ENCODE peak calls at places on chromosomes 2 and 18, in ten cellular contexts. One of them, this sample, is unnamed.

GRCh38 chr2:218272531-218273212 is 2.4 kb downstream of the PNKD start:
- DNase-seq in right lobe of liver: peak; percentile 87
- DNase-seq in fibroblast of the conjunctiva: peak; percentile 97
- DNase-seq in heart left ventricle: peak; percentile 85
- DNase-seq in stimulated activated CD8-positive, alpha-beta memory T cell treated with anti-CD3 and anti-CD28 coated beads, Interleukin-2, amount 100 ng/mL, for 48 hours: peak; percentile 59
- DNase-seq in GM23248: peak; percentile 96
- DNase-seq in SW 1271: peak; percentile 69
- DNase-seq in GM10248: peak; percentile 68
- DNase-seq in iris pigment epithelial cell: peak; percentile 84
- DNase-seq in suprapubic skin: peak; percentile 96
- DNase-seq in this sample: peak; percentile 96

GRCh38 chr2:84641016-84641415 is 124.7 kb downstream of the DNAH6 start:
- DNase-seq in stimulated activated CD8-positive, alpha-beta memory T cell treated with anti-CD3 and anti-CD28 coated beads, Interleukin-2, amount 100 ng/mL, for 48 hours: no peak
- DNase-seq in heart left ventricle: no peak
- DNase-seq in fibroblast of the conjunctiva: no peak
- DNase-seq in iris pigment epithelial cell: peak; percentile 2
- DNase-seq in right lobe of liver: no peak
- DNase-seq in GM23248: no peak
- DNase-seq in suprapubic skin: no peak
- DNase-seq in SW 1271: no peak
- DNase-seq in GM10248: no peak
- DNase-seq in this sample: no peak

GRCh38 chr18:62446511-62446910 is 76.3 kb upstream of the ZCCHC2 start:
- DNase-seq in GM10248: no peak
- DNase-seq in SW 1271: no peak
- DNase-seq in suprapubic skin: no peak
- DNase-seq in fibroblast of the conjunctiva: no peak
- DNase-seq in stimulated activated CD8-positive, alpha-beta memory T cell treated with anti-CD3 and anti-CD28 coated beads, Interleukin-2, amount 100 ng/mL, for 48 hours: no peak
- DNase-seq in GM23248: no peak
- DNase-seq in heart left ventricle: no peak
- DNase-seq in iris pigment epithelial cell: no peak
- DNase-seq in right lobe of liver: no peak
- DNase-seq in this sample: no peak

GRCh38 chr2:15732341-15733077 is 140.8 kb downstream of the DDX1 start:
- DNase-seq in stimulated activated CD8-positive, alpha-beta memory T cell treated with anti-CD3 and anti-CD28 coated beads, Interleukin-2, amount 100 ng/mL, for 48 hours: no peak
- DNase-seq in fibroblast of the conjunctiva: no peak
- DNase-seq in GM10248: peak; percentile 70
- DNase-seq in iris pigment epithelial cell: peak; percentile 18
- DNase-seq in GM23248: no peak
- DNase-seq in right lobe of liver: no peak
- DNase-seq in suprapubic skin: no peak
- DNase-seq in SW 1271: no peak
- DNase-seq in heart left ventricle: no peak
- DNase-seq in this sample: no peak

GRCh38 chr2:157261199-157261782 is 3.8 kb downstream of the GALNT5 start:
- DNase-seq in fibroblast of the conjunctiva: peak; percentile 24
- DNase-seq in SW 1271: no peak
- DNase-seq in GM23248: peak; percentile 91
- DNase-seq in suprapubic skin: no peak
- DNase-seq in iris pigment epithelial cell: peak; percentile 84
- DNase-seq in heart left ventricle: no peak
- DNase-seq in GM10248: peak; percentile 19
- DNase-seq in stimulated activated CD8-positive, alpha-beta memory T cell treated with anti-CD3 and anti-CD28 coated beads, Interleukin-2, amount 100 ng/mL, for 48 hours: peak; percentile 29
- DNase-seq in right lobe of liver: no peak
- DNase-seq in this sample: peak; percentile 95

GRCh38 chr2:121613774-121614173 is 35.5 kb downstream of the CLASP1 start:
- DNase-seq in stimulated activated CD8-positive, alpha-beta memory T cell treated with anti-CD3 and anti-CD28 coated beads, Interleukin-2, amount 100 ng/mL, for 48 hours: no peak
- DNase-seq in SW 1271: no peak
- DNase-seq in GM23248: no peak
- DNase-seq in GM10248: no peak
- DNase-seq in suprapubic skin: no peak
- DNase-seq in iris pigment epithelial cell: peak; percentile 17
- DNase-seq in heart left ventricle: no peak
- DNase-seq in right lobe of liver: no peak
- DNase-seq in fibroblast of the conjunctiva: no peak
- DNase-seq in this sample: no peak

GRCh38 chr2:53450885-53451284 is 316.7 kb upstream of the CHAC2 start:
- DNase-seq in GM23248: no peak
- DNase-seq in suprapubic skin: no peak
- DNase-seq in right lobe of liver: no peak
- DNase-seq in stimulated activated CD8-positive, alpha-beta memory T cell treated with anti-CD3 and anti-CD28 coated beads, Interleukin-2, amount 100 ng/mL, for 48 hours: no peak
- DNase-seq in iris pigment epithelial cell: no peak
- DNase-seq in heart left ventricle: no peak
- DNase-seq in fibroblast of the conjunctiva: no peak
- DNase-seq in SW 1271: no peak
- DNase-seq in GM10248: no peak
- DNase-seq in this sample: no peak

GRCh38 chr2:204470178-204470620 is 75.1 kb upstream of the PARD3B start:
- DNase-seq in right lobe of liver: no peak
- DNase-seq in stimulated activated CD8-positive, alpha-beta memory T cell treated with anti-CD3 and anti-CD28 coated beads, Interleukin-2, amount 100 ng/mL, for 48 hours: no peak
- DNase-seq in SW 1271: no peak
- DNase-seq in suprapubic skin: no peak
- DNase-seq in iris pigment epithelial cell: no peak
- DNase-seq in fibroblast of the conjunctiva: peak; percentile 67
- DNase-seq in GM10248: no peak
- DNase-seq in heart left ventricle: no peak
- DNase-seq in GM23248: no peak
- DNase-seq in this sample: no peak

GRCh38 chr2:173874899-173875247 is 90.3 kb downstream of the SP3 start:
- DNase-seq in GM10248: no peak
- DNase-seq in SW 1271: no peak
- DNase-seq in GM23248: no peak
- DNase-seq in suprapubic skin: no peak
- DNase-seq in stimulated activated CD8-positive, alpha-beta memory T cell treated with anti-CD3 and anti-CD28 coated beads, Interleukin-2, amount 100 ng/mL, for 48 hours: no peak
- DNase-seq in right lobe of liver: peak; percentile 30
- DNase-seq in heart left ventricle: no peak
- DNase-seq in iris pigment epithelial cell: no peak
- DNase-seq in fibroblast of the conjunctiva: no peak
- DNase-seq in this sample: no peak

GRCh38 chr2:207071820-207072219 is 93.9 kb downstream of the KLF7 start:
- DNase-seq in SW 1271: no peak
- DNase-seq in suprapubic skin: no peak
- DNase-seq in GM23248: no peak
- DNase-seq in GM10248: peak; percentile 20
- DNase-seq in iris pigment epithelial cell: no peak
- DNase-seq in fibroblast of the conjunctiva: no peak
- DNase-seq in right lobe of liver: no peak
- DNase-seq in stimulated activated CD8-positive, alpha-beta memory T cell treated with anti-CD3 and anti-CD28 coated beads, Interleukin-2, amount 100 ng/mL, for 48 hours: no peak
- DNase-seq in heart left ventricle: no peak
- DNase-seq in this sample: peak; percentile 52

GRCh38 chr2:16881122-16881521 is 215.5 kb upstream of the CYRIA start:
- DNase-seq in GM10248: no peak
- DNase-seq in fibroblast of the conjunctiva: no peak
- DNase-seq in heart left ventricle: no peak
- DNase-seq in iris pigment epithelial cell: no peak
- DNase-seq in right lobe of liver: no peak
- DNase-seq in SW 1271: no peak
- DNase-seq in suprapubic skin: no peak
- DNase-seq in GM23248: no peak
- DNase-seq in stimulated activated CD8-positive, alpha-beta memory T cell treated with anti-CD3 and anti-CD28 coated beads, Interleukin-2, amount 100 ng/mL, for 48 hours: no peak
- DNase-seq in this sample: peak; percentile 68

GRCh38 chr2:64283641-64284371 is 139.6 kb upstream of the PELI1 start:
- DNase-seq in stimulated activated CD8-positive, alpha-beta memory T cell treated with anti-CD3 and anti-CD28 coated beads, Interleukin-2, amount 100 ng/mL, for 48 hours: no peak
- DNase-seq in SW 1271: no peak
- DNase-seq in fibroblast of the conjunctiva: no peak
- DNase-seq in GM10248: peak; percentile 71
- DNase-seq in GM23248: peak; percentile 59
- DNase-seq in heart left ventricle: no peak
- DNase-seq in right lobe of liver: no peak
- DNase-seq in iris pigment epithelial cell: peak; percentile 27
- DNase-seq in suprapubic skin: no peak
- DNase-seq in this sample: no peak

GRCh38 chr2:57180042-57180567 is 866.5 kb upstream of the VRK2 start:
- DNase-seq in heart left ventricle: no peak
- DNase-seq in iris pigment epithelial cell: peak; percentile 93
- DNase-seq in GM10248: no peak
- DNase-seq in SW 1271: no peak
- DNase-seq in right lobe of liver: no peak
- DNase-seq in GM23248: peak; percentile 50
- DNase-seq in fibroblast of the conjunctiva: no peak
- DNase-seq in suprapubic skin: no peak
- DNase-seq in stimulated activated CD8-positive, alpha-beta memory T cell treated with anti-CD3 and anti-CD28 coated beads, Interleukin-2, amount 100 ng/mL, for 48 hours: no peak
- DNase-seq in this sample: peak; percentile 73

GRCh38 chr2:128791120-128791982 is 472.7 kb upstream of the HS6ST1 start:
- DNase-seq in GM10248: no peak
- DNase-seq in SW 1271: no peak
- DNase-seq in right lobe of liver: no peak
- DNase-seq in suprapubic skin: no peak
- DNase-seq in iris pigment epithelial cell: no peak
- DNase-seq in GM23248: no peak
- DNase-seq in heart left ventricle: no peak
- DNase-seq in stimulated activated CD8-positive, alpha-beta memory T cell treated with anti-CD3 and anti-CD28 coated beads, Interleukin-2, amount 100 ng/mL, for 48 hours: no peak
- DNase-seq in fibroblast of the conjunctiva: no peak
- DNase-seq in this sample: no peak

GRCh38 chr18:61980355-61980754 is 87.5 kb upstream of the RNF152 start:
- DNase-seq in SW 1271: no peak
- DNase-seq in suprapubic skin: no peak
- DNase-seq in heart left ventricle: no peak
- DNase-seq in stimulated activated CD8-positive, alpha-beta memory T cell treated with anti-CD3 and anti-CD28 coated beads, Interleukin-2, amount 100 ng/mL, for 48 hours: no peak
- DNase-seq in GM23248: no peak
- DNase-seq in iris pigment epithelial cell: peak; percentile 78
- DNase-seq in fibroblast of the conjunctiva: no peak
- DNase-seq in GM10248: no peak
- DNase-seq in right lobe of liver: no peak
- DNase-seq in this sample: no peak

GRCh38 chr2:44821500-44821899 is 120.0 kb upstream of the SIX3 start:
- DNase-seq in heart left ventricle: no peak
- DNase-seq in iris pigment epithelial cell: no peak
- DNase-seq in suprapubic skin: no peak
- DNase-seq in GM23248: no peak
- DNase-seq in stimulated activated CD8-positive, alpha-beta memory T cell treated with anti-CD3 and anti-CD28 coated beads, Interleukin-2, amount 100 ng/mL, for 48 hours: no peak
- DNase-seq in fibroblast of the conjunctiva: no peak
- DNase-seq in GM10248: no peak
- DNase-seq in right lobe of liver: no peak
- DNase-seq in SW 1271: no peak
- DNase-seq in this sample: no peak

GRCh38 chr2:220465700-220466099 is 838.3 kb downstream of the SLC4A3 start:
- DNase-seq in suprapubic skin: no peak
- DNase-seq in GM23248: no peak
- DNase-seq in iris pigment epithelial cell: no peak
- DNase-seq in right lobe of liver: no peak
- DNase-seq in SW 1271: no peak
- DNase-seq in fibroblast of the conjunctiva: no peak
- DNase-seq in GM10248: no peak
- DNase-seq in stimulated activated CD8-positive, alpha-beta memory T cell treated with anti-CD3 and anti-CD28 coated beads, Interleukin-2, amount 100 ng/mL, for 48 hours: no peak
- DNase-seq in heart left ventricle: no peak
- DNase-seq in this sample: no peak

GRCh38 chr2:27989149-27989548 is 98.6 kb downstream of the BABAM2 start:
- DNase-seq in iris pigment epithelial cell: no peak
- DNase-seq in fibroblast of the conjunctiva: no peak
- DNase-seq in right lobe of liver: no peak
- DNase-seq in GM23248: no peak
- DNase-seq in GM10248: no peak
- DNase-seq in heart left ventricle: no peak
- DNase-seq in stimulated activated CD8-positive, alpha-beta memory T cell treated with anti-CD3 and anti-CD28 coated beads, Interleukin-2, amount 100 ng/mL, for 48 hours: no peak
- DNase-seq in suprapubic skin: no peak
- DNase-seq in SW 1271: no peak
- DNase-seq in this sample: peak; percentile 96

GRCh38 chr2:64422466-64422865 is 31.5 kb upstream of the LGALSL start:
- DNase-seq in GM23248: peak; percentile 59
- DNase-seq in heart left ventricle: no peak
- DNase-seq in suprapubic skin: no peak
- DNase-seq in right lobe of liver: no peak
- DNase-seq in iris pigment epithelial cell: no peak
- DNase-seq in SW 1271: no peak
- DNase-seq in GM10248: no peak
- DNase-seq in fibroblast of the conjunctiva: no peak
- DNase-seq in stimulated activated CD8-positive, alpha-beta memory T cell treated with anti-CD3 and anti-CD28 coated beads, Interleukin-2, amount 100 ng/mL, for 48 hours: no peak
- DNase-seq in this sample: no peak

GRCh38 chr2:12816379-12817306 is 99.9 kb downstream of the TRIB2 start:
- DNase-seq in GM23248: peak; percentile 75
- DNase-seq in suprapubic skin: no peak
- DNase-seq in right lobe of liver: no peak
- DNase-seq in heart left ventricle: no peak
- DNase-seq in SW 1271: no peak
- DNase-seq in iris pigment epithelial cell: peak; percentile 86
- DNase-seq in fibroblast of the conjunctiva: no peak
- DNase-seq in stimulated activated CD8-positive, alpha-beta memory T cell treated with anti-CD3 and anti-CD28 coated beads, Interleukin-2, amount 100 ng/mL, for 48 hours: no peak
- DNase-seq in GM10248: no peak
- DNase-seq in this sample: peak; percentile 92

GRCh38 chr18:43161528-43161927 is 46.0 kb upstream of the RIT2 start:
- DNase-seq in fibroblast of the conjunctiva: peak; percentile 24
- DNase-seq in stimulated activated CD8-positive, alpha-beta memory T cell treated with anti-CD3 and anti-CD28 coated beads, Interleukin-2, amount 100 ng/mL, for 48 hours: no peak
- DNase-seq in iris pigment epithelial cell: peak; percentile 90
- DNase-seq in GM23248: peak; percentile 43
- DNase-seq in GM10248: no peak
- DNase-seq in suprapubic skin: no peak
- DNase-seq in heart left ventricle: no peak
- DNase-seq in SW 1271: no peak
- DNase-seq in right lobe of liver: no peak
- DNase-seq in this sample: no peak

GRCh38 chr2:30763151-30763660 is 44.0 kb downstream of the CAPN13 start:
- DNase-seq in GM10248: no peak
- DNase-seq in fibroblast of the conjunctiva: no peak
- DNase-seq in iris pigment epithelial cell: no peak
- DNase-seq in right lobe of liver: no peak
- DNase-seq in SW 1271: no peak
- DNase-seq in GM23248: peak; percentile 75
- DNase-seq in suprapubic skin: peak; percentile 13
- DNase-seq in stimulated activated CD8-positive, alpha-beta memory T cell treated with anti-CD3 and anti-CD28 coated beads, Interleukin-2, amount 100 ng/mL, for 48 hours: no peak
- DNase-seq in heart left ventricle: no peak
- DNase-seq in this sample: no peak

GRCh38 chr2:144948205-144948855 is 428.4 kb upstream of the ZEB2 start:
- DNase-seq in right lobe of liver: no peak
- DNase-seq in SW 1271: no peak
- DNase-seq in GM23248: no peak
- DNase-seq in fibroblast of the conjunctiva: no peak
- DNase-seq in iris pigment epithelial cell: no peak
- DNase-seq in suprapubic skin: no peak
- DNase-seq in stimulated activated CD8-positive, alpha-beta memory T cell treated with anti-CD3 and anti-CD28 coated beads, Interleukin-2, amount 100 ng/mL, for 48 hours: no peak
- DNase-seq in GM10248: no peak
- DNase-seq in heart left ventricle: no peak
- DNase-seq in this sample: no peak

GRCh38 chr2:98822301-98823164 is 91.6 kb upstream of the MGAT4A start:
- DNase-seq in suprapubic skin: no peak
- DNase-seq in GM10248: no peak
- DNase-seq in iris pigment epithelial cell: no peak
- DNase-seq in GM23248: peak; percentile 46
- DNase-seq in SW 1271: no peak
- DNase-seq in heart left ventricle: peak; percentile 78
- DNase-seq in fibroblast of the conjunctiva: no peak
- DNase-seq in right lobe of liver: no peak
- DNase-seq in stimulated activated CD8-positive, alpha-beta memory T cell treated with anti-CD3 and anti-CD28 coated beads, Interleukin-2, amount 100 ng/mL, for 48 hours: peak; percentile 49
- DNase-seq in this sample: no peak

GRCh38 chr18:58541789-58542425 is 87.0 kb downstream of the ALPK2 start:
- DNase-seq in heart left ventricle: no peak
- DNase-seq in GM23248: peak; percentile 98
- DNase-seq in iris pigment epithelial cell: peak; percentile 99
- DNase-seq in stimulated activated CD8-positive, alpha-beta memory T cell treated with anti-CD3 and anti-CD28 coated beads, Interleukin-2, amount 100 ng/mL, for 48 hours: peak; percentile 22
- DNase-seq in suprapubic skin: no peak
- DNase-seq in GM10248: peak; percentile 54
- DNase-seq in right lobe of liver: no peak
- DNase-seq in fibroblast of the conjunctiva: peak; percentile 54
- DNase-seq in SW 1271: peak; percentile 54
- DNase-seq in this sample: peak; percentile 100

GRCh38 chr2:150147889-150148683 is 339.4 kb downstream of the RND3 start:
- DNase-seq in iris pigment epithelial cell: peak; percentile 54
- DNase-seq in GM23248: no peak
- DNase-seq in fibroblast of the conjunctiva: no peak
- DNase-seq in right lobe of liver: no peak
- DNase-seq in heart left ventricle: no peak
- DNase-seq in SW 1271: no peak
- DNase-seq in GM10248: no peak
- DNase-seq in suprapubic skin: no peak
- DNase-seq in stimulated activated CD8-positive, alpha-beta memory T cell treated with anti-CD3 and anti-CD28 coated beads, Interleukin-2, amount 100 ng/mL, for 48 hours: no peak
- DNase-seq in this sample: no peak

GRCh38 chr2:47016172-47016913 is 100.7 kb upstream of the MCFD2 start:
- DNase-seq in suprapubic skin: no peak
- DNase-seq in SW 1271: peak; percentile 90
- DNase-seq in GM10248: no peak
- DNase-seq in stimulated activated CD8-positive, alpha-beta memory T cell treated with anti-CD3 and anti-CD28 coated beads, Interleukin-2, amount 100 ng/mL, for 48 hours: no peak
- DNase-seq in heart left ventricle: no peak
- DNase-seq in right lobe of liver: no peak
- DNase-seq in fibroblast of the conjunctiva: peak; percentile 43
- DNase-seq in GM23248: peak; percentile 92
- DNase-seq in iris pigment epithelial cell: peak; percentile 97
- DNase-seq in this sample: peak; percentile 81

GRCh38 chr2:224927671-224928173 is 114.5 kb downstream of the DOCK10 start:
- DNase-seq in fibroblast of the conjunctiva: no peak
- DNase-seq in right lobe of liver: no peak
- DNase-seq in heart left ventricle: no peak
- DNase-seq in GM23248: no peak
- DNase-seq in SW 1271: no peak
- DNase-seq in iris pigment epithelial cell: peak; percentile 72
- DNase-seq in suprapubic skin: no peak
- DNase-seq in stimulated activated CD8-positive, alpha-beta memory T cell treated with anti-CD3 and anti-CD28 coated beads, Interleukin-2, amount 100 ng/mL, for 48 hours: no peak
- DNase-seq in GM10248: no peak
- DNase-seq in this sample: peak; percentile 93

This sample was measured in bronchial epithelial cell.